ENCODE peak calls at places on chromosome 12, in six cellular contexts. One of them, this sample, is unnamed.

GRCh38 chr12:125220404-125221273 is 155.4 kb downstream of the AACS start:
- DNase-seq in iris pigment epithelial cell: no peak
- DNase-seq in GM12865: no peak
- DNase-seq in iPS DF 19.7: no peak
- DNase-seq in neural progenitor cell: no peak
- DNase-seq in T-cell: no peak
- DNase-seq in this sample: no peak

GRCh38 chr12:109597795-109598427 is 24.3 kb downstream of the MVK start:
- DNase-seq in iris pigment epithelial cell: peak
- DNase-seq in GM12865: peak
- DNase-seq in iPS DF 19.7: peak
- DNase-seq in neural progenitor cell: peak
- DNase-seq in T-cell: peak
- DNase-seq in this sample: peak

GRCh38 chr12:104833756-104834155 is 124.3 kb downstream of the SLC41A2 start:
- DNase-seq in iris pigment epithelial cell: no peak
- DNase-seq in GM12865: no peak
- DNase-seq in iPS DF 19.7: no peak
- DNase-seq in neural progenitor cell: no peak
- DNase-seq in T-cell: no peak
- DNase-seq in this sample: no peak

GRCh38 chr12:19643635-19644034 is 204.3 kb downstream of the AEBP2 start:
- DNase-seq in iris pigment epithelial cell: peak
- DNase-seq in GM12865: no peak
- DNase-seq in iPS DF 19.7: peak
- DNase-seq in neural progenitor cell: peak
- DNase-seq in T-cell: no peak
- DNase-seq in this sample: peak

GRCh38 chr12:51938744-51939143 is 12.8 kb upstream of the ACVR1B start:
- DNase-seq in iris pigment epithelial cell: no peak
- DNase-seq in GM12865: no peak
- DNase-seq in iPS DF 19.7: no peak
- DNase-seq in neural progenitor cell: no peak
- DNase-seq in T-cell: no peak
- DNase-seq in this sample: no peak

GRCh38 chr12:113340061-113340460 is 5.2 kb upstream of the SLC8B1 start:
- DNase-seq in iris pigment epithelial cell: no peak
- DNase-seq in GM12865: no peak
- DNase-seq in iPS DF 19.7: no peak
- DNase-seq in neural progenitor cell: no peak
- DNase-seq in T-cell: no peak
- DNase-seq in this sample: no peak

GRCh38 chr12:52004042-52004648 is 2.6 kb upstream of the TAMALIN start:
- DNase-seq in iris pigment epithelial cell: peak
- DNase-seq in GM12865: no peak
- DNase-seq in iPS DF 19.7: peak
- DNase-seq in neural progenitor cell: peak
- DNase-seq in T-cell: no peak
- DNase-seq in this sample: peak

GRCh38 chr12:12379831-12380730 is 23.2 kb downstream of the BORCS5 start:
- DNase-seq in iris pigment epithelial cell: no peak
- DNase-seq in GM12865: peak
- DNase-seq in iPS DF 19.7: no peak
- DNase-seq in neural progenitor cell: no peak
- DNase-seq in T-cell: peak
- DNase-seq in this sample: no peak

GRCh38 chr12:24404086-24404815 is 454.8 kb upstream of the SOX5 start:
- DNase-seq in iris pigment epithelial cell: peak
- DNase-seq in GM12865: no peak
- DNase-seq in iPS DF 19.7: no peak
- DNase-seq in neural progenitor cell: no peak
- DNase-seq in T-cell: no peak
- DNase-seq in this sample: no peak

GRCh38 chr12:113006641-113007040 is 28.3 kb downstream of the OAS2 start:
- DNase-seq in iris pigment epithelial cell: no peak
- DNase-seq in GM12865: no peak
- DNase-seq in iPS DF 19.7: no peak
- DNase-seq in neural progenitor cell: no peak
- DNase-seq in T-cell: no peak
- DNase-seq in this sample: no peak

GRCh38 chr12:46071335-46071734 is 81.0 kb upstream of the SCAF11 start:
- DNase-seq in iris pigment epithelial cell: no peak
- DNase-seq in GM12865: peak
- DNase-seq in iPS DF 19.7: no peak
- DNase-seq in neural progenitor cell: no peak
- DNase-seq in T-cell: no peak
- DNase-seq in this sample: no peak

GRCh38 chr12:113861708-113862312 is 104.3 kb downstream of the RBM19 start:
- DNase-seq in iris pigment epithelial cell: no peak
- DNase-seq in GM12865: peak
- DNase-seq in iPS DF 19.7: no peak
- DNase-seq in neural progenitor cell: peak
- DNase-seq in T-cell: no peak
- DNase-seq in this sample: peak

This sample was measured in iPS-NIHi11.